ENCODE peak calls at places on chromosomes 1 and 21, in five cellular contexts. One of them, this sample, is unnamed.

GRCh38 chr1:49351744-49352143 is 575.1 kb upstream of the BEND5 start:
- DNase-seq in IMR-90: no peak
- DNase-seq in mesendoderm: no peak
- DNase-seq in mesenchymal stem cell: no peak
- DNase-seq in H9: no peak
- DNase-seq in this sample: no peak

GRCh38 chr1:221473392-221473791 is 268.5 kb downstream of the DUSP10 start:
- DNase-seq in IMR-90: no peak
- DNase-seq in mesendoderm: no peak
- DNase-seq in mesenchymal stem cell: no peak
- DNase-seq in H9: no peak
- DNase-seq in this sample: no peak

GRCh38 chr1:34163792-34164509 is 1.1 kb downstream of the CSMD2 start:
- DNase-seq in IMR-90: no peak
- DNase-seq in mesendoderm: peak; percentile 65
- DNase-seq in mesenchymal stem cell: no peak
- DNase-seq in H9: peak; percentile 51
- DNase-seq in this sample: peak; percentile 33

GRCh38 chr1:54833146-54833545 is 32.0 kb upstream of the TTC22 start:
- DNase-seq in IMR-90: no peak
- DNase-seq in mesendoderm: no peak
- DNase-seq in mesenchymal stem cell: no peak
- DNase-seq in H9: no peak
- DNase-seq in this sample: no peak

GRCh38 chr1:150532860-150533259 is 16.3 kb upstream of the ADAMTSL4 start:
- DNase-seq in IMR-90: no peak
- DNase-seq in mesendoderm: no peak
- DNase-seq in mesenchymal stem cell: no peak
- DNase-seq in H9: no peak
- DNase-seq in this sample: no peak

GRCh38 chr21:15004721-15005370 is 60.0 kb downstream of the NRIP1 start:
- DNase-seq in IMR-90: peak; percentile 73
- DNase-seq in mesendoderm: no peak
- DNase-seq in mesenchymal stem cell: no peak
- DNase-seq in H9: no peak
- DNase-seq in this sample: no peak

GRCh38 chr1:85692730-85693314 is 15.4 kb downstream of the ZNHIT6 start:
- DNase-seq in IMR-90: peak; percentile 78
- DNase-seq in mesendoderm: peak; percentile 11
- DNase-seq in mesenchymal stem cell: peak; percentile 66
- DNase-seq in H9: no peak
- DNase-seq in this sample: no peak

GRCh38 chr21:38979271-38980196 is 173.8 kb downstream of the ETS2 start:
- DNase-seq in IMR-90: peak; percentile 70
- DNase-seq in mesendoderm: peak; percentile 84
- DNase-seq in mesenchymal stem cell: peak; percentile 89
- DNase-seq in H9: peak; percentile 69
- DNase-seq in this sample: no peak

GRCh38 chr1:219577331-219577730 is 35.6 kb downstream of the ZC3H11B start:
- DNase-seq in IMR-90: no peak
- DNase-seq in mesendoderm: no peak
- DNase-seq in mesenchymal stem cell: no peak
- DNase-seq in H9: no peak
- DNase-seq in this sample: no peak

GRCh38 chr1:70546726-70547125 is 135.7 kb downstream of the CTH start:
- DNase-seq in IMR-90: no peak
- DNase-seq in mesendoderm: no peak
- DNase-seq in mesenchymal stem cell: no peak
- DNase-seq in H9: no peak
- DNase-seq in this sample: no peak

GRCh38 chr1:150268706-150269403 is at the start of gene APH1A:
- DNase-seq in IMR-90: peak; percentile 96
- DNase-seq in mesendoderm: peak; percentile 99
- DNase-seq in mesenchymal stem cell: peak; percentile 96
- DNase-seq in H9: peak; percentile 99
- DNase-seq in this sample: peak; percentile 91

GRCh38 chr1:50271968-50272578 is 151.2 kb downstream of the DMRTA2 start:
- DNase-seq in IMR-90: no peak
- DNase-seq in mesendoderm: peak; percentile 68
- DNase-seq in mesenchymal stem cell: no peak
- DNase-seq in H9: peak; percentile 52
- DNase-seq in this sample: peak; percentile 20

GRCh38 chr1:183159960-183160359 is 26.1 kb upstream of the LAMC2 start:
- DNase-seq in IMR-90: no peak
- DNase-seq in mesendoderm: peak; percentile 18
- DNase-seq in mesenchymal stem cell: no peak
- DNase-seq in H9: no peak
- DNase-seq in this sample: no peak

GRCh38 chr1:226029093-226029496 is 30.0 kb upstream of the SDE2 start:
- DNase-seq in IMR-90: no peak
- DNase-seq in mesendoderm: no peak
- DNase-seq in mesenchymal stem cell: no peak
- DNase-seq in H9: no peak
- DNase-seq in this sample: no peak

GRCh38 chr21:28338906-28339305 is 653.8 kb downstream of the LTN1 start:
- DNase-seq in IMR-90: no peak
- DNase-seq in mesendoderm: no peak
- DNase-seq in mesenchymal stem cell: no peak
- DNase-seq in H9: no peak
- DNase-seq in this sample: no peak

GRCh38 chr21:44455524-44456206 is 355 bp downstream of the LRRC3 start:
- DNase-seq in IMR-90: no peak
- DNase-seq in mesendoderm: peak; percentile 37
- DNase-seq in mesenchymal stem cell: peak; percentile 20
- DNase-seq in H9: peak; percentile 56
- DNase-seq in this sample: peak; percentile 42

GRCh38 chr1:206116191-206116872 is 856 bp downstream of the AVPR1B start:
- DNase-seq in IMR-90: no peak
- DNase-seq in mesendoderm: no peak
- DNase-seq in mesenchymal stem cell: no peak
- DNase-seq in H9: peak; percentile 40
- DNase-seq in this sample: no peak

GRCh38 chr1:206839857-206840256 is 25.6 kb upstream of the IL20 start:
- DNase-seq in IMR-90: peak; percentile 71
- DNase-seq in mesendoderm: peak; percentile 56
- DNase-seq in mesenchymal stem cell: peak; percentile 80
- DNase-seq in H9: no peak
- DNase-seq in this sample: no peak

GRCh38 chr1:202213361-202214088 is 19.9 kb downstream of the LGR6 start:
- DNase-seq in IMR-90: no peak
- DNase-seq in mesendoderm: peak; percentile 93
- DNase-seq in mesenchymal stem cell: no peak
- DNase-seq in H9: peak; percentile 87
- DNase-seq in this sample: no peak

GRCh38 chr1:171935086-171935485 is 93.8 kb downstream of the DNM3 start:
- DNase-seq in IMR-90: no peak
- DNase-seq in mesendoderm: no peak
- DNase-seq in mesenchymal stem cell: no peak
- DNase-seq in H9: no peak
- DNase-seq in this sample: no peak

GRCh38 chr1:43536196-43536863 is 5.6 kb downstream of the PTPRF start:
- DNase-seq in IMR-90: no peak
- DNase-seq in mesendoderm: no peak
- DNase-seq in mesenchymal stem cell: no peak
- DNase-seq in H9: no peak
- DNase-seq in this sample: no peak

GRCh38 chr1:8077602-8078001 is 51.5 kb upstream of the ERRFI1 start:
- DNase-seq in IMR-90: no peak
- DNase-seq in mesendoderm: no peak
- DNase-seq in mesenchymal stem cell: no peak
- DNase-seq in H9: no peak
- DNase-seq in this sample: no peak

GRCh38 chr1:25567710-25568089 is 24.3 kb downstream of the LDLRAP1 start:
- DNase-seq in IMR-90: no peak
- DNase-seq in mesendoderm: no peak
- DNase-seq in mesenchymal stem cell: no peak
- DNase-seq in H9: no peak
- DNase-seq in this sample: no peak

GRCh38 chr1:25570798-25571521 is 27.6 kb downstream of the LDLRAP1 start:
- DNase-seq in IMR-90: no peak
- DNase-seq in mesendoderm: no peak
- DNase-seq in mesenchymal stem cell: no peak
- DNase-seq in H9: no peak
- DNase-seq in this sample: no peak

GRCh38 chr1:25569599-25570458 is 26.4 kb downstream of the LDLRAP1 start:
- DNase-seq in IMR-90: no peak
- DNase-seq in mesendoderm: no peak
- DNase-seq in mesenchymal stem cell: no peak
- DNase-seq in H9: no peak
- DNase-seq in this sample: no peak

GRCh38 chr1:25568090-25568833 is 24.9 kb downstream of the LDLRAP1 start:
- DNase-seq in IMR-90: peak; percentile 63
- DNase-seq in mesendoderm: peak; percentile 94
- DNase-seq in mesenchymal stem cell: peak; percentile 80
- DNase-seq in H9: peak; percentile 85
- DNase-seq in this sample: no peak

DNA sequence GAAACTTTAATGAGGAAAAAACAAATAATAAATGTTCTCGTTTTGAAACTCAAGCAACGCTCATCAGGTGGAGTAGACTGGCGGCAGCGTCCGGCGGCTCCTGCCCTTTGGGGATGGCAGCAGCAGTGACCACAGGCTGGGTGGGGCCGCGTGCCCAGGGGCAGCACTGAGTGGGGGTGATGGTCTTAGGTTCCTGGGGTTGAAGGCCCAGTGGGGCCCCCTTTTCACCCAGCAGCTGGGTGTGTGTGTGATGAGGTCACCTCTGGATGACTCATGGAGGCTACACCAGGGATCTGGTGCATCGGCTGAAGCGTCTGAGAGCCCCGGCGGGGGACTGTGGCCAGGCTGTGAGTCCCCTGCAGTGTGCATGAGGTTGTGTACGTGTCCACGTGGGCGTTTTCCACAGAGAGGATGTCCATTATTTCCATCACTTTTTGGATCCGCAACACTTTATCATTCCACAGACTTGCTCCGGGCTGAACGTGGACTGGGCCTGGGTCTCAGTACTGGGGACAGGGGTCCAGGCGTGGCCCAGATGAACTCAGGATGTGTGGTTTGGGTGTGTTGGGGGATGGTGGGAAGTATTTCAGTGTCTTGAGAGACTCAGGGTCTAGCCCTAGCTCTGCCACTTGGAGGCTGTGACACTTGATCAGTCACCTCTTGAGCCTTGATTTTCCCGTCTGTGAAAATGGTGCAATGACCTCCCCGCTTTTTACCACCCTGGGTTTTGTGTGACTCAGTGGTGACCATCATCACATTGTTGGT is 25.6 kb downstream of the LDLRAP1 start:
- DNase-seq in IMR-90: peak; percentile 88
- DNase-seq in mesendoderm: peak; percentile 89
- DNase-seq in mesenchymal stem cell: peak; percentile 93
- DNase-seq in H9: no peak
- DNase-seq in this sample: no peak
- H3K27ac ChIP-seq in IMR-90: peak overlapping the region; percentile 84
- H3K27ac ChIP-seq in mesendoderm: peak overlapping the region; percentile 62
- H3K27ac ChIP-seq in mesenchymal stem cell: peak overlapping the region; percentile 83
- H3K27ac ChIP-seq in H9: no peak overlapping the region
- H3K27ac ChIP-seq in this sample: no peak overlapping the region

DNA sequence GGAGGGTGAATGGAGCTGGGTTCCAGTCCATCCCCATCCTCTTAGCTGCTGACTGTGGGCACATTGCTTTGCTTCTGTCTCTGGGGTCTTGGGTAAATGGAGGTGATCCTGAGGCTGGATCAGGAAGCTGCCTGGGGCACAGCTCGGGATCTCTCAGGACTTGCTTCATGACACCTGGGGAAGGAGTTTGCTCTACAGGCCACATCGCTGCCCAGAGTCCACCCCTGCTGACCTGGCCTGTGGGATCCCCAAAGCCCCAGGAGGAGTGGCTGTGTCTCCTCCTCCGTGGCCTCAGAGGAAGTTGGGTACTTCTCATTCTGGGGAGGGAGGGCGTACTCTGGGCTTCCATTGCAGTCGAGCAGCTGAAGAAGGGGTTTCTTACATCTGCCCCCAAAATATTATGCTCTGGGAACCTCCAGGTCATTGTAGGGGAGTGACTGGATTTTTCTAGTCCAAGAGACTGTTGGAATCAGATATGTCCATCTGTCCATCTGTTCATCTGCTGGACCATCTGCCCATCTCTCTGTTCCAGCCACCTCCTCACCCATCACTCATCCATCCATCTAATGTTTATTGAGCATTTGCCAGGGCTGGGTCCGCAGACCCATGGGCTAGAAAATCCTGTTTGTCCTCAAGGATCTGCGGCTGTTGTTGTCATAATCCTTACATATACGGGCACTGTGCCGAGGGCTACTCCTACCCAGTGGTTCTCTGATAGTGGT is 45.9 kb downstream of the ARHGEF10L start:
- DNase-seq in IMR-90: no peak
- DNase-seq in mesendoderm: no peak
- DNase-seq in mesenchymal stem cell: no peak
- DNase-seq in H9: no peak
- DNase-seq in this sample: no peak
- H3K4me1 ChIP-seq in IMR-90: peaks cover 30% of the 10 kb centered on the region
- H3K4me1 ChIP-seq in mesendoderm: peaks cover 37% of the 10 kb centered on the region
- H3K4me1 ChIP-seq in mesenchymal stem cell: peaks cover 63% of the 10 kb centered on the region
- H3K4me1 ChIP-seq in H9: peaks cover 10% of the 10 kb centered on the region
- H3K4me1 ChIP-seq in this sample: peaks cover 26% of the 10 kb centered on the region

DNA sequence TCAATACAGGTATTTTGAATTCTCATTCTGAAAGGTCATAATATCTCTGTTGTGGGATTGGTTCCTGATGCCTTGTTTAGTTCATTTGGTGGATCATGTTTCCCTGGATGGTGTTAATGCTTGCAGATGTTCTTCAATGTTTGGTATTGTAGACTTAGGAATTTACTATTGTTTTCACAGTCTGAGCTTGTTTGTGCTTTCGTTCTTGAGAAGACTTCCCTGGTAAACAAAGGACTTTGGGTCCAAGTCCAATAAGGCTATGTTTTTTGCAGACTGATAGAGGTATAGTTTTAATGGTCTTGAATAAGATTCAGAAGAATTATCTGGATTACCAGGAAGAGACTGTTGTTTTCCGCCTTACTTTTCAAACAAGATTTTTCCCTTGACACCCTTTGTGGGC is 1646.3 kb downstream of the AMY1C start:
- DNase-seq in IMR-90: no peak
- DNase-seq in mesendoderm: no peak
- DNase-seq in mesenchymal stem cell: no peak
- DNase-seq in H9: no peak
- DNase-seq in this sample: no peak
- H2BK5ac ChIP-seq in IMR-90: no peak overlapping the region
- H2BK5ac ChIP-seq in mesendoderm: no peak overlapping the region
- H2BK5ac ChIP-seq in mesenchymal stem cell: no peak overlapping the region
- H2BK5ac ChIP-seq in H9: no peak overlapping the region
- H2BK5ac ChIP-seq in this sample: no peak overlapping the region

GRCh38 chr1:200794506-200795065 is 55.9 kb downstream of the CAMSAP2 start:
- DNase-seq in IMR-90: peak; percentile 39
- DNase-seq in mesendoderm: no peak
- DNase-seq in mesenchymal stem cell: no peak
- DNase-seq in H9: no peak
- DNase-seq in this sample: no peak

GRCh38 chr1:200793677-200794076 is 55.0 kb downstream of the CAMSAP2 start:
- DNase-seq in IMR-90: no peak
- DNase-seq in mesendoderm: no peak
- DNase-seq in mesenchymal stem cell: no peak
- DNase-seq in H9: no peak
- DNase-seq in this sample: no peak

DNA sequence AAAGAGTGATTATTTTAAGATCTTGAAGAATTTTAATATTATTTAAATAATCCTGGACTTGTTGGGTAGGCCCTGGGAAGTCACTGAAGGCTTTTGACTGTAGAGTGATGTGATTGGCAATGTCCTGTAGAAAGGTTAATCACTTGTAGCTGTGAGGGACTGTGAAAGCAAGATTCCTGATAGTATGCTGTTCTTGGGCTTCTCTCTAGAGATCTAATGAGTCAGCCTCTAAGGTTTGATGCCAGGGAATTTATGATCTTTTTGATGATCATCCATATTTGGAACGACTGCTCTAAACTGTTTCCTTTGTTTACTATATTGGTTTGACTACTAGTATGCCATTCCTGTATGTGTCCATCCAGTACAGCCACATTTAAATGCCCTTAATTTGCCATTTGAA is 56.5 kb downstream of the CAMSAP2 start:
- DNase-seq in IMR-90: peak; percentile 74
- DNase-seq in mesendoderm: no peak
- DNase-seq in mesenchymal stem cell: peak; percentile 48
- DNase-seq in H9: no peak
- DNase-seq in this sample: no peak
- H3K27ac ChIP-seq in IMR-90: no peak overlapping the region
- H3K27ac ChIP-seq in mesendoderm: no peak overlapping the region
- H3K27ac ChIP-seq in mesenchymal stem cell: no peak overlapping the region
- H3K27ac ChIP-seq in H9: no peak overlapping the region
- H3K27ac ChIP-seq in this sample: no peak overlapping the region

This sample was measured in neuronal stem cell.